ENCODE peak calls at places on chromosomes 3 and 15, in ten cellular contexts. P is NCI-H187 treated with DMSO at 0.1 percent for 48 hours; U is NCI-H1092 treated with DMSO at 0.1 percent for 48 hours; X is effector CD4-positive, alpha-beta T cell; I is Caco-2; Z is mesendoderm; J is mesenchymal stem cell; Q is fibroblast of the aortic adventitia; L is SW480; T is amygdala. C is an unnamed sample.
A peak's percentile ranks its signal among the peaks of the same experiment; 100 is the strongest.

GRCh38 chr3:194740859-194741486 is 55.3 kb downstream of the FAM43A start:
- DNase-seq in P (no peak), U (no peak), X (no peak), I (peak; percentile 38), Z (peak; percentile 93), J (peak; percentile 81), Q (peak; percentile 59), L (peak; percentile 96), T (no peak), C (no peak)

GRCh38 chr3:197038604-197039003 is 9.0 kb upstream of the MELTF start:
- DNase-seq in P (no peak), U (no peak), X (no peak), I (no peak), Z (no peak), J (no peak), Q (no peak), L (no peak), T (no peak), C (no peak)

GRCh38 chr3:47016934-47017435 is 37.5 kb downstream of the NBEAL2 start:
- DNase-seq in P (no peak), U (no peak), X (no peak), I (no peak), Z (no peak), J (peak; percentile 80), Q (peak; percentile 51), L (no peak), T (no peak), C (no peak)

GRCh38 chr3:51384145-51384729 is 854 bp upstream of the MANF start:
- DNase-seq in P (no peak), U (no peak), X (no peak), I (peak; percentile 16), Z (peak; percentile 31), J (no peak), Q (no peak), L (peak; percentile 28), T (no peak), C (no peak)

GRCh38 chr15:92576597-92577200 is 78.9 kb downstream of the FAM174B start:
- DNase-seq in P (no peak), U (no peak), X (no peak), I (no peak), Z (no peak), J (no peak), Q (no peak), L (no peak), T (no peak), C (peak; percentile 67)

GRCh38 chr3:58249358-58250092 is 11.9 kb downstream of the ABHD6 start:
- DNase-seq in P (no peak), U (no peak), X (no peak), I (peak; percentile 65), Z (peak; percentile 45), J (no peak), Q (no peak), L (peak; percentile 67), T (no peak), C (no peak)

GRCh38 chr3:163983948-163984347 is 1094.3 kb downstream of the SI start:
- DNase-seq in P (no peak), U (no peak), X (no peak), I (no peak), Z (no peak), J (no peak), Q (no peak), L (no peak), T (no peak), C (no peak)

GRCh38 chr3:45681846-45682245 is 7.3 kb upstream of the SACM1L start:
- DNase-seq in P (no peak), U (no peak), X (no peak), I (no peak), Z (no peak), J (no peak), Q (no peak), L (no peak), T (no peak), C (peak; percentile 40)

GRCh38 chr15:77395013-77395774 is 24.7 kb downstream of the PEAK1 start:
- DNase-seq in P (no peak), U (no peak), X (no peak), I (no peak), Z (no peak), J (no peak), Q (no peak), L (no peak), T (no peak), C (no peak)

C was measured in vagina.